ENCODE peak calls at places on chromosomes 11 and 22, in nine cellular contexts. U, P, B, O, C, G, Z, A and S are unnamed samples.

GRCh38 chr22:31139866-31140716 is at the start of gene PLA2G3:
- DNase-seq in U (peak; percentile 65), P (no peak), B (peak; percentile 29), O (no peak), C (no peak), G (no peak), Z (no peak), A (no peak), S (no peak)

GRCh38 chr11:64900263-64900678 is 16.7 kb downstream of the ATG2A start:
- DNase-seq in U (no peak), P (no peak), B (peak; percentile 45), O (no peak), C (peak; percentile 68), G (peak; percentile 58), Z (no peak), A (no peak), S (no peak)

GRCh38 chr11:36073411-36074203 is 129.7 kb downstream of the LDLRAD3 start:
- DNase-seq in U (peak; percentile 64), P (no peak), B (peak; percentile 33), O (no peak), C (no peak), G (no peak), Z (no peak), A (no peak), S (no peak)

GRCh38 chr11:86151188-86152005 is 82.5 kb upstream of the PICALM start:
- DNase-seq in U (peak; percentile 78), P (peak; percentile 66), B (no peak), O (no peak), C (peak; percentile 76), G (no peak), Z (no peak), A (no peak), S (peak; percentile 28)

GRCh38 chr11:8248786-8249185 is 14.9 kb downstream of the LMO1 start:
- DNase-seq in U (no peak), P (no peak), B (no peak), O (no peak), C (no peak), G (no peak), Z (no peak), A (no peak), S (no peak)

GRCh38 chr11:69371731-69372588 is 78.0 kb downstream of the MYEOV start:
- DNase-seq in U (no peak), P (peak; percentile 40), B (no peak), O (peak; percentile 41), C (no peak), G (no peak), Z (no peak), A (no peak), S (no peak)

GRCh38 chr22:50734343-50734771 is 3.6 kb upstream of the ACR start:
- DNase-seq in U (no peak), P (no peak), B (no peak), O (peak; percentile 36), C (no peak), G (no peak), Z (peak; percentile 9), A (no peak), S (no peak)

GRCh38 chr11:72589802-72590761 is 84.1 kb downstream of the PDE2A start:
- DNase-seq in U (peak; percentile 10), P (no peak), B (no peak), O (no peak), C (no peak), G (peak; percentile 16), Z (no peak), A (no peak), S (peak; percentile 63)

GRCh38 chr11:120877746-120878365 is 146.0 kb upstream of the TBCEL start:
- DNase-seq in U (no peak), P (no peak), B (no peak), O (no peak), C (no peak), G (no peak), Z (no peak), A (no peak), S (no peak)

GRCh38 chr11:121479839-121480238 is 27.1 kb upstream of the SORL1-AS1 start:
- DNase-seq in U (no peak), P (no peak), B (no peak), O (no peak), C (no peak), G (no peak), Z (no peak), A (no peak), S (no peak)

GRCh38 chr11:18669211-18669593 is 29.4 kb upstream of the TMEM86A start:
- DNase-seq in U (peak; percentile 13), P (no peak), B (no peak), O (peak; percentile 22), C (no peak), G (no peak), Z (no peak), A (peak; percentile 46), S (peak; percentile 23)

GRCh38 chr11:124454552-124454951 is 9.1 kb upstream of the OR8B8 start:
- DNase-seq in U (no peak), P (no peak), B (no peak), O (no peak), C (no peak), G (no peak), Z (no peak), A (no peak), S (no peak)

GRCh38 chr22:23520875-23521441 is 59.1 kb downstream of the IGLL1 start:
- DNase-seq in U (peak; percentile 43), P (no peak), B (no peak), O (no peak), C (peak; percentile 34), G (no peak), Z (peak; percentile 32), A (no peak), S (no peak)

GRCh38 chr11:111737877-111738205 is 28.3 kb downstream of the PPP2R1B start:
- DNase-seq in U (no peak), P (no peak), B (peak; percentile 49), O (no peak), C (no peak), G (no peak), Z (no peak), A (no peak), S (no peak)

GRCh38 chr11:111736621-111737055 is 29.6 kb downstream of the PPP2R1B start:
- DNase-seq in U (no peak), P (no peak), B (no peak), O (no peak), C (no peak), G (no peak), Z (no peak), A (no peak), S (no peak)

GRCh38 chr11:111735262-111736116 is 30.7 kb downstream of the PPP2R1B start:
- DNase-seq in U (peak; percentile 98), P (peak; percentile 93), B (peak; percentile 91), O (peak; percentile 81), C (peak; percentile 81), G (no peak), Z (peak; percentile 62), A (no peak), S (peak; percentile 51)

GRCh38 chr11:111736191-111736590 is 30.0 kb downstream of the PPP2R1B start:
- DNase-seq in U (peak; percentile 90), P (no peak), B (no peak), O (no peak), C (no peak), G (no peak), Z (no peak), A (no peak), S (peak; percentile 33)

GRCh38 chr11:111737180-111737876 is 28.9 kb downstream of the PPP2R1B start:
- DNase-seq in U (no peak), P (no peak), B (no peak), O (no peak), C (no peak), G (no peak), Z (no peak), A (no peak), S (no peak)
- H3K9me3 ChIP-seq in U (no peaks in the 10 kb centered on the region), P (no peaks in the 10 kb centered on the region), B (no peaks in the 10 kb centered on the region), O (no peaks in the 10 kb centered on the region), C (no peaks in the 10 kb centered on the region), G (no peaks in the 10 kb centered on the region), Z (no peaks in the 10 kb centered on the region), A (no peaks in the 10 kb centered on the region), S (no peaks in the 10 kb centered on the region)

DNA sequence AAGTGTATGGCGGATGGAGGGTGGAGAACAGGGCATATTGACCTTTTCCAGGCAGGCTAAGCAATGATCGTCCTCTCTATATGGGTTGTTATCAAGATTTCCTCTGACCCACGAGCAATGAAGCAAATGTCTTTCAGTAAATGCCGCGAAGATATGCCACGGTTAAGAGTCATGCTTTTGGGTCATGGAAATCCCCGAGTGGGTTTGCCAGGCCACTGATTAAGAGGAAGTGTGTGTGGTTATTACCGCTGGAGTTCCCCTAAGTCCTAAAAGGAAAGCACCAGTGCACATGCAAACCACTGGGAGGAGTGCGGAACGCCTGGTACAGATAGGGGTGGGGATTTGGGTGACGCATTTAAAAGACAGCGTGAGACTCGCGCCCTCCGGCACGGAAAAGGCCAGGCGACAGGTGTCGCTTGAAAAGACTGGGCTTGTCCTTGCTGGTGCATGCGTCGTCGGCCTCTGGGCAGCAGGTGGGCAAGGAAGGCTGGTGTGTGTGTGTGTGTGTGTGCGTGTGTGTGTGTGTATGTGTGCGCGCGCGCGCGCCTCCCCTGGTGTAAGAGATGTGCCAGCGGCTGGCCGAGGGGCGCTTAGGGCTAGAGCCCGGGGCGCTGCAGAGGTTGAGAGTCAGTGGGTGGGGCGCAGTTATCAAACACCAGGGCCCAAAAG is at the start of gene BIRC3:
- DNase-seq in U (peak; percentile 93), P (peak; percentile 92), B (peak; percentile 85), O (peak; percentile 88), C (peak; percentile 87), G (peak; percentile 90), Z (peak; percentile 61), A (peak; percentile 91), S (peak; percentile 90)
- H3K27ac ChIP-seq in U (peak within 1 kb of the TSS; percentile 46), P (peak within 1 kb of the TSS; percentile 75), B (peak within 1 kb of the TSS; percentile 90), O (peak within 1 kb of the TSS; percentile 80), C (peak within 1 kb of the TSS; percentile 83), G (peak within 1 kb of the TSS; percentile 86), Z (peak within 1 kb of the TSS; percentile 88), A (peak within 1 kb of the TSS; percentile 6), S (peak within 1 kb of the TSS; percentile 66)

DNA sequence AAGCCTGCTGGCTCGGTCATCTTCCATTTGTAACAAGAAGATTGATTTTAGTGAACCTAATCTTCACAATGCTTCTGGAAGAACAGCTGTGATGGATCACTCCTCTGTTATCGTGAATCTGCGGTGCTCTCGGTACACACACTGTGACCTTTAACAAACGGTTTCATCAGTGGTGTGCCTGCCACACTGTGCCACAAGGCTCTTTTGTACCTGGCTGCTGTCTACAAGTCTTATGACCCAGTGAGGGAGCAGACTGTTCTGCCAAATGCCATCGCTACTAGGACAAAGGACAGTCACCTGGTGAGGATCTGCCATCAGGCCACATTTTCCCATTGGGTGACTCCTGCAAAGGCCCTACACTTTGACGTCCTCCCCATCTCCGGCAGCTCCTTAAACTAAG is 25.2 kb upstream of the PARVB start:
- DNase-seq in U (no peak), P (no peak), B (no peak), O (no peak), C (no peak), G (no peak), Z (no peak), A (no peak), S (no peak)
- H3K36me3 ChIP-seq in U (peaks cover 10% of the 10 kb centered on the region), P (peaks cover 30% of the 10 kb centered on the region), B (peaks cover 15% of the 10 kb centered on the region), O (peaks cover 43% of the 10 kb centered on the region), C (no peaks in the 10 kb centered on the region), G (peaks cover 8% of the 10 kb centered on the region), Z (peaks cover 72% of the 10 kb centered on the region), A (peaks cover 8% of the 10 kb centered on the region), S (peaks cover 31% of the 10 kb centered on the region)

DNA sequence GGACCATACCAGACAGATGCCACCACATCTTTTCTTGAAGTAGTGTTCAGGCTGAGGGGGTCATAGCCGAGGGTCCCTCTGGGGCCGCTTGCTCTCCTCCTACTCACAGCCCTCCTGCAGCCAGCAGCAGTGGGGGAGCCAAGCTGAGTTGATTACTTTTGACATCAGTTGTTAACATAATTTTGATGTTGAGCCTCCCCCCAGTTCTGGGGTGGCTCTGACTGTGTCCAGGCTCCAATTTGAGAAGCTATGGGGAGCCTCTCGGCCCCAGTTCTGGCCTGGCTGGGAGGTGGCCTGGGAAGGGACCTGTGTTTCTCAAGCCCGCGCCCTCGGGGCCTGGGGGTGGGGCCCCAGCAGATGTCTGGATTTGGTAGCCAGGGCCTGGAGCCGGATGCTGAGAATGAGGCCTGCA is 48.0 kb downstream of the KCNQ1OT1 start:
- DNase-seq in U (no peak), P (no peak), B (no peak), O (no peak), C (no peak), G (no peak), Z (no peak), A (no peak), S (no peak)
- H3K9me3 ChIP-seq in U (no peaks in the 10 kb centered on the region), P (peaks cover 18% of the 10 kb centered on the region), B (no peaks in the 10 kb centered on the region), O (peaks cover 21% of the 10 kb centered on the region), C (peaks cover 49% of the 10 kb centered on the region), G (peaks cover 7% of the 10 kb centered on the region), Z (no peaks in the 10 kb centered on the region), A (peaks cover 10% of the 10 kb centered on the region), S (no peaks in the 10 kb centered on the region)